ENCODE peak calls at places on chromosomes 16 and 17, in eight cellular contexts. S, B, E, X, F, V, Z and L are unnamed samples.

GRCh38 chr16:87607871-87608270 is 5.6 kb downstream of the JPH3 start:
- DNase-seq in S (no peak), B (no peak), E (no peak), X (no peak), F (no peak), V (no peak), Z (no peak), L (no peak)

GRCh38 chr17:65085397-65085796 is 28.9 kb upstream of the GNA13 start:
- DNase-seq in S (no peak), B (no peak), E (no peak), X (no peak), F (no peak), V (no peak), Z (no peak), L (no peak)

GRCh38 chr17:55093358-55093757 is 124.8 kb downstream of the STXBP4 start:
- DNase-seq in S (no peak), B (no peak), E (no peak), X (no peak), F (no peak), V (no peak), Z (no peak), L (no peak)

GRCh38 chr17:3738562-3739295 is 15.0 kb downstream of the HASPIN start:
- DNase-seq in S (no peak), B (no peak), E (no peak), X (peak), F (no peak), V (peak), Z (peak), L (peak)

GRCh38 chr16:3467920-3468319 is 24.4 kb downstream of the NAA60 start:
- DNase-seq in S (no peak), B (no peak), E (no peak), X (no peak), F (peak), V (no peak), Z (no peak), L (no peak)

GRCh38 chr17:50588391-50589111 is 28.0 kb downstream of the CACNA1G start:
- DNase-seq in S (peak), B (no peak), E (peak), X (no peak), F (peak), V (peak), Z (no peak), L (no peak)

GRCh38 chr17:82703935-82704865 is 5.7 kb upstream of the RAB40B start:
- DNase-seq in S (no peak), B (no peak), E (no peak), X (no peak), F (no peak), V (peak), Z (no peak), L (peak)

GRCh38 chr16:58628845-58629680 is 563 bp downstream of the CNOT1 start:
- DNase-seq in S (peak), B (peak), E (peak), X (peak), F (peak), V (peak), Z (peak), L (peak)

GRCh38 chr17:2958706-2959222 is 104.6 kb downstream of the OR1D5 start:
- DNase-seq in S (no peak), B (peak), E (no peak), X (no peak), F (no peak), V (peak), Z (no peak), L (no peak)

GRCh38 chr17:75319818-75320691 is 30.8 kb upstream of the SLC25A19 start:
- DNase-seq in S (no peak), B (no peak), E (no peak), X (no peak), F (no peak), V (no peak), Z (no peak), L (no peak)

GRCh38 chr17:50280068-50280467 is 5.8 kb downstream of the TMEM92 start:
- DNase-seq in S (no peak), B (no peak), E (no peak), X (no peak), F (no peak), V (no peak), Z (no peak), L (peak)

GRCh38 chr16:6926762-6927161 is 405.9 kb upstream of the RBFOX1 start:
- DNase-seq in S (no peak), B (no peak), E (no peak), X (peak), F (no peak), V (no peak), Z (no peak), L (no peak)

GRCh38 chr16:4317471-4318170 is 1.8 kb downstream of the GLIS2 start:
- DNase-seq in S (peak), B (peak), E (no peak), X (no peak), F (peak), V (no peak), Z (no peak), L (peak)

GRCh38 chr16:77327717-77328116 is 107.1 kb downstream of the ADAMTS18 start:
- DNase-seq in S (no peak), B (no peak), E (no peak), X (no peak), F (no peak), V (no peak), Z (no peak), L (no peak)

GRCh38 chr16:73124097-73124652 is 76.2 kb upstream of the ZFHX3 start:
- DNase-seq in S (no peak), B (no peak), E (no peak), X (no peak), F (no peak), V (no peak), Z (no peak), L (no peak)

GRCh38 chr16:83530293-83530692 is 277.5 kb upstream of the HSBP1 start:
- DNase-seq in S (no peak), B (no peak), E (no peak), X (no peak), F (no peak), V (no peak), Z (no peak), L (no peak)

GRCh38 chr17:51802544-51802943 is 356.0 kb downstream of the CA10 start:
- DNase-seq in S (no peak), B (no peak), E (no peak), X (no peak), F (no peak), V (no peak), Z (no peak), L (no peak)

GRCh38 chr17:8487130-8487645 is 51.5 kb downstream of the NDEL1 start:
- DNase-seq in S (no peak), B (no peak), E (no peak), X (no peak), F (no peak), V (no peak), Z (no peak), L (no peak)

GRCh38 chr16:21169249-21169981 is 10.9 kb downstream of the LDAF1 start:
- DNase-seq in S (no peak), B (no peak), E (no peak), X (no peak), F (no peak), V (no peak), Z (no peak), L (no peak)

GRCh38 chr16:80347900-80348299 is 192.9 kb upstream of the DYNLRB2 start:
- DNase-seq in S (peak), B (no peak), E (peak), X (no peak), F (peak), V (peak), Z (peak), L (no peak)

GRCh38 chr16:28291651-28292626 is at the start of gene SBK1:
- DNase-seq in S (peak), B (peak), E (peak), X (peak), F (peak), V (peak), Z (peak), L (peak)

GRCh38 chr17:68460715-68461114 is 3.4 kb upstream of the WIPI1 start:
- DNase-seq in S (no peak), B (no peak), E (no peak), X (no peak), F (no peak), V (no peak), Z (no peak), L (no peak)

GRCh38 chr17:38590988-38591758 is 14.6 kb downstream of the SRCIN1 start:
- DNase-seq in S (no peak), B (no peak), E (no peak), X (no peak), F (no peak), V (no peak), Z (no peak), L (peak)

GRCh38 chr16:85505794-85506339 is 107.3 kb upstream of the GSE1 start:
- DNase-seq in S (no peak), B (no peak), E (no peak), X (no peak), F (no peak), V (no peak), Z (no peak), L (no peak)

GRCh38 chr16:85415196-85415988 is 197.7 kb upstream of the GSE1 start:
- DNase-seq in S (peak), B (peak), E (peak), X (no peak), F (no peak), V (no peak), Z (peak), L (no peak)

GRCh38 chr16:28063047-28063521 is 430 bp downstream of the GSG1L start:
- DNase-seq in S (no peak), B (no peak), E (no peak), X (peak), F (no peak), V (no peak), Z (no peak), L (no peak)

GRCh38 chr17:40071720-40072480 is 9.1 kb downstream of the THRA start:
- DNase-seq in S (peak), B (peak), E (peak), X (peak), F (peak), V (peak), Z (peak), L (peak)

GRCh38 chr16:4511441-4512082 is 27.0 kb downstream of the CDIP1 start:
- DNase-seq in S (peak), B (no peak), E (peak), X (peak), F (peak), V (peak), Z (peak), L (peak)

GRCh38 chr17:50020841-50021599 is 26.0 kb upstream of the DLX3 start:
- DNase-seq in S (no peak), B (no peak), E (no peak), X (no peak), F (no peak), V (no peak), Z (no peak), L (no peak)

GRCh38 chr16:91484-91883 is 13.5 kb downstream of the MPG start:
- DNase-seq in S (peak), B (no peak), E (peak), X (peak), F (no peak), V (peak), Z (peak), L (no peak)

DNA sequence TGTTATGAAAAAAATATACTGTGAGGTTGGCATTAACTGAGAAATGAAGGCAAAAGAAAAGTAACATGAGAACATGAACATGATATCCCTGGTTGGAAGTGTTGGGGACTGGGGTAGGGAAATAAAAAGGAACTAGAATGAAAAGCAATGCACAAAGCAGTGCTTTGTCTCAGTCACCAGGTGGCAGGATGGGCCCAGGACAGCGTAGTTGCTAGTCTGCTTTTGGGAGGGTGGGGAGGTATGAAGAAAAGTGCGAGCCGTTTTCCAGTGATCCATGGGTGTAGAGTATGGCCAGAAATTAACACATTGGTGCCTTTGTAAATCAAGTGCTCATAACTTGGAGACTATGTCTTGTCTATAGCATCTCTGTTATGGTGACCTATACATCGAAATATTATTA is 662.5 kb upstream of the SALL1 start:
- DNase-seq in S (no peak), B (no peak), E (no peak), X (no peak), F (no peak), V (no peak), Z (no peak), L (no peak)
- TF ChIP-seq CTCF in S (no peak), B (no peak), E (no peak), X (no peak), F (no peak), V (no peak), Z (no peak), L (no peak)

GRCh38 chr17:73311428-73311780 is 397 bp downstream of the CDC42EP4 start:
- DNase-seq in S (no peak), B (peak), E (peak), X (no peak), F (no peak), V (no peak), Z (no peak), L (no peak)

GRCh38 chr17:73309727-73310555 is 1.9 kb downstream of the CDC42EP4 start:
- DNase-seq in S (peak), B (no peak), E (no peak), X (no peak), F (peak), V (peak), Z (no peak), L (peak)

GRCh38 chr17:73313526-73314127 is 1.8 kb upstream of the CDC42EP4 start:
- DNase-seq in S (no peak), B (no peak), E (no peak), X (no peak), F (no peak), V (no peak), Z (no peak), L (no peak)

GRCh38 chr17:73315481-73315880 is 3.7 kb upstream of the CDC42EP4 start:
- DNase-seq in S (no peak), B (no peak), E (no peak), X (no peak), F (no peak), V (no peak), Z (no peak), L (no peak)

DNA sequence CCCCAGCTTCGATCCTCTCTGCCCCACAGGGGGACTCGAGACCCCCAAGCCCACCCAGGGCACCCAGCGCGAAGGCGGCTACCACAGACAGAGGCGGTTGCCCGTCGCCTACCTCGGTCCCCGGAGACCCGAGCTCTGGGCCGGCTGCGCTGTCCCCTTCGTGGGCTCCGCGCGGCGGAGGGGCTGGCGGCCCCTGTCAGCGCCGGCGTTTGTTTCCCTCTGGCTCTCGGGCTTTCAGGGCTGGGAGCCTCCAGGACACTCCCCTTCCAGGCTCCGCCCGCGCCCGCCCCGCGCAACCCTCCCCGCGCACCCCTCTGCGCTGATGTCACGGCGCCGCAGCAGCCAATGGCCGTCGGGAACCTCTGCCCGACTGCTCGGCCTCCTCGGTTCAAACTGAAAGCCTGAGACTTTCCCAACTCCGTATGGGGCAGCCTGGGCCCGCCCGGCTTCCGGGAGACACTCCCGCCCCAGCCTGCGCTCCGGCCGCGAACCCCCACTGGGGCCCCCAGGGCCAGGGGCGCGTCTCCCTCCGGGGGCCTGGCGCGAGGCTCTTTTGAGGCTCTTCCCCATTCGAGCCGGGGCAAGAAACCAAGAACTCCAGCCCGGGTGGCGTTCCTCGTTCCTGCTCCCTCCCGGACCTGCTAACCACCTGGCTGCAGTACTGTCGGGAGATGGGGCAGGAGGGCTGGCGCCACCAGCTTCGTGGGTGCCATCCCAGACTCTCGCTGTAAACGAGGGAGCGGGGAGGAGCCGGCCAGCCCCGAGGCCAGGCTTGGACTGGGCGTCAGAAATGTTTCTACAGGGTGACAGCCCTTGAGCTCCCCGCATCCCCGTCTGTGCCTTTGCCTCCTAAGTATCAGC is at the start of gene CDC42EP4:
- DNase-seq in S (peak), B (peak), E (peak), X (peak), F (peak), V (peak), Z (peak), L (peak)
- TF ChIP-seq CTCF in S (no peak), B (no peak), E (no peak), X (no peak), F (no peak), V (no peak), Z (no peak), L (no peak)

DNA sequence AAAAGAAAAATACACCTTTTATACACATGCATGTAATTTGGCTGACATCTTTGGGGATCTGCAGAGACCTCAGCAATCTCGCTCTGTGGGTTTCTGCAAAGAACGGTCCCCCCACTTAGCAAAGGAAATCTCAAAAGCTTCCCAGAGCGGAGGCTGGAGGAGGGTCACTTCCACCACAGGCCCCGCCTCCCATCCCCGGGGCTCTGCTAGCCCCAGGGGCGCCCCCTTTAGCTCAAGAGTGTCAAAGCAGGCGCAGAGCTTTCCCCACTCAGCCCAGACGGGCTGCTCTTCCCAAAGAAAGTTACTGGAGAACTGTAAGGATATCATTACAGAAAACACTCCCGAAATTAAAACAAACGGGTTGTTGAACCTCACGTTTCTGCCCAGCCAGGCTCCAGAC is 11.4 kb downstream of the SLC13A5 start:
- DNase-seq in S (peak), B (peak), E (no peak), X (peak), F (peak), V (no peak), Z (no peak), L (peak)
- TF ChIP-seq CTCF in S (no peak), B (no peak), E (peak), X (peak), F (peak), V (no peak), Z (no peak), L (no peak)

DNA sequence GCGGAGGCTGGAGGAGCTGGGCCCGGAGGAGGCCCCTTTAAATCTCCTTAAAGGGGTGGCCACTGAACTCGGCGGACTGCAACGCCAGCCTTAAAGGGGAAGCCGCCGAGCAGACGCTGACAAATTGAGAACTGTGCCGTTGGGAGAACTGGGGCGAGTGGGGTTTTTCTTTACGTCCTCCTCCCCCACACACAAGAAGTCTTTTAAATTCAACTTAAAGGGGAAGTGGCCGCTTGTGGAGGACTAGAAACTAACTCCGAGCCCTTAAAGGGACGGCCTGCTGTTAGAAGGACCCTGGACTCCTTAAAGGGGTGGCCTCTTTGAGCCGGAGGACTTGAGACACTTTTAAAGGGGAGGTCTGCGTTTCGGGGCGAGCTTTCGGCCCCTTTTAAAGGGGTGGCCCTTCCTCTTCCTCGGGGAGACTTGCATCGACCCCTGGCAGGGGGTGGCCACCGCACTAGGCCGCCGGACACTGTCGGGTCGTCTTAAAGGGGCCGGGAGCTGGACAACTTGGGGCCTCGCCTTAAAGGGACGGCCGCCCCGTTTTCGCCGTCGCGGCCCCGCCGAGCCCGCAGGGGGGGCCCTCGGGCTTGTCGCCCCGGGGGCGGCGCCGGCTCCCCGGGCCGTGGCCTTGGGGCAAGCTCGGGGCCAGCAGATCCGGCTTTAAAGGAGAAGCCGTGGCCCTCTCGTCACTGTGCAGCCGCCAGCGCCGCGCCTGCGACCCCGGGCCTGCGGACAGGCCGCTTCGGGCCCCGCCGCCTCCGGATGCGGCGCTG is 688 bp downstream of the FBRS start:
- DNase-seq in S (peak), B (peak), E (peak), X (peak), F (no peak), V (peak), Z (peak), L (peak)
- TF ChIP-seq CTCF in S (no peak), B (no peak), E (peak), X (peak), F (peak), V (no peak), Z (no peak), L (peak)

GRCh38 chr17:28328325-28328724 is 6.9 kb downstream of the IFT20 start:
- DNase-seq in S (no peak), B (peak), E (no peak), X (no peak), F (no peak), V (peak), Z (no peak), L (no peak)

GRCh38 chr17:28326114-28326513 is 7.1 kb downstream of the TMEM97 start:
- DNase-seq in S (no peak), B (peak), E (no peak), X (no peak), F (no peak), V (peak), Z (no peak), L (peak)

GRCh38 chr17:28327031-28327607 is 8.1 kb downstream of the TMEM97 start:
- DNase-seq in S (no peak), B (peak), E (no peak), X (no peak), F (no peak), V (peak), Z (no peak), L (no peak)

GRCh38 chr17:28325221-28325620 is 6.2 kb downstream of the TMEM97 start:
- DNase-seq in S (no peak), B (no peak), E (no peak), X (no peak), F (no peak), V (no peak), Z (no peak), L (no peak)

DNA sequence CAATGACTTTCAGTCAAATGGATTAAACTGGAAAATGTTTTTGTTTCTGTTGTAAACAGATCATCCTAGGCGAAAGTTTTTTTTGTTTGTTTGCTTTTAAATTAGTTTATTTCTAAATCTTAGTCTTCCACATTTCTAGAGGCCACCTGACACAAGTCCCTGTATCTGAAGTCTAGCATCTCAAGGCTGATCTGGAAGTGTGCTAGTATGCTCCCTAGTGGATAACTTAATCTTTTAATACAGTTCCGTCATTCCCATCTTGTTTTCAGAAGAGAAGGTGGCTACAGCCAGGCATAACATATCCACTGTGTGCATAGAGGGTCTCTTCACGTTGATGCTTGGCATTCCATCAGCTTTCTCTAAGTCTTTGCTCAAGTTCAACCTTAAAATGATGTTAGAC is 7.6 kb downstream of the IFT20 start:
- DNase-seq in S (no peak), B (no peak), E (no peak), X (no peak), F (no peak), V (no peak), Z (no peak), L (no peak)
- TF ChIP-seq CTCF in S (no peak), B (no peak), E (no peak), X (no peak), F (no peak), V (no peak), Z (no peak), L (no peak)